ENCODE peak calls at places on chromosome X, in nine cellular contexts. N, H, J, B, V, L, O, R and U are unnamed samples.

GRCh38 chrX:1283750-1284149 is 15.1 kb downstream of the CSF2RA start:
- DNase-seq in N (no peak), H (no peak), J (no peak), B (no peak), V (no peak), L (no peak), O (no peak), R (no peak), U (no peak)

GRCh38 chrX:120457766-120458180 is 11.3 kb downstream of the LAMP2 start:
- DNase-seq in N (peak), H (no peak), J (no peak), B (no peak), V (no peak), L (no peak), O (no peak), R (peak), U (peak)

GRCh38 chrX:140477987-140478386 is 26.9 kb downstream of the SOX3 start:
- DNase-seq in N (no peak), H (no peak), J (no peak), B (no peak), V (no peak), L (no peak), O (no peak), R (no peak), U (no peak)

GRCh38 chrX:108165349-108166111 is 74.0 kb downstream of the ATG4A start:
- DNase-seq in N (peak), H (no peak), J (no peak), B (no peak), V (no peak), L (no peak), O (no peak), R (peak), U (peak)

GRCh38 chrX:28058906-28059305 is 77.7 kb upstream of the DCAF8L1 start:
- DNase-seq in N (peak), H (no peak), J (no peak), B (no peak), V (no peak), L (no peak), O (no peak), R (no peak), U (no peak)

GRCh38 chrX:41759817-41760216 is 35.8 kb downstream of the GPR82 start:
- DNase-seq in N (peak), H (no peak), J (no peak), B (no peak), V (no peak), L (peak), O (no peak), R (peak), U (peak)

GRCh38 chrX:71082253-71082652 is 13.4 kb upstream of the FOXO4 start:
- DNase-seq in N (no peak), H (no peak), J (no peak), B (no peak), V (no peak), L (no peak), O (no peak), R (no peak), U (no peak)

GRCh38 chrX:24117288-24117687 is 32.2 kb upstream of the ZFX start:
- DNase-seq in N (peak), H (no peak), J (no peak), B (no peak), V (no peak), L (peak), O (no peak), R (peak), U (peak)

GRCh38 chrX:139932077-139932900 is 564 bp downstream of the ATP11C start:
- DNase-seq in N (no peak), H (no peak), J (peak), B (peak), V (peak), L (peak), O (peak), R (peak), U (peak)

GRCh38 chrX:40809210-40809609 is 73.9 kb upstream of the MED14 start:
- DNase-seq in N (peak), H (no peak), J (no peak), B (no peak), V (no peak), L (no peak), O (no peak), R (peak), U (peak)

GRCh38 chrX:373641-374471 is 12.9 kb downstream of the PPP2R3B start:
- DNase-seq in N (peak), H (no peak), J (no peak), B (peak), V (peak), L (no peak), O (no peak), R (no peak), U (peak)

GRCh38 chrX:49041683-49042529 is 1.3 kb downstream of the TFE3 start:
- DNase-seq in N (peak), H (no peak), J (no peak), B (no peak), V (no peak), L (peak), O (no peak), R (peak), U (peak)

GRCh38 chrX:3451566-3451965 is 105.1 kb upstream of the MXRA5 start:
- DNase-seq in N (no peak), H (no peak), J (no peak), B (no peak), V (no peak), L (no peak), O (no peak), R (no peak), U (no peak)

GRCh38 chrX:31500920-31501319 is 429.1 kb upstream of the FTHL17 start:
- DNase-seq in N (peak), H (no peak), J (no peak), B (no peak), V (no peak), L (no peak), O (no peak), R (peak), U (no peak)

GRCh38 chrX:115333446-115333845 is 43.9 kb downstream of the LUZP4 start:
- DNase-seq in N (no peak), H (no peak), J (no peak), B (no peak), V (no peak), L (no peak), O (no peak), R (no peak), U (no peak)